ENCODE peak calls at places on chromosomes 7 and 10, in seven cellular contexts. K is AG09309, U is dorsolateral prefrontal cortex, H is hepatocyte, V is A549, M is ovary, C is fibroblast of mammary gland. D is an unnamed sample.

GRCh38 chr7:13032524-13032923 is 345.1 kb downstream of the ARL4A start:
- DNase-seq in M (no peak), K (no peak), C (peak), H (no peak), V (peak), U (no peak), D (no peak)

GRCh38 chr10:86387221-86387794 is 20.7 kb upstream of the GRID1 start:
- DNase-seq in V (no peak), M (no peak), K (no peak), H (no peak), U (no peak), C (no peak), D (no peak)

GRCh38 chr10:100009283-100009792 is 409 bp downstream of the DNMBP start:
- DNase-seq in V (peak), U (peak), K (no peak), C (peak), M (no peak), H (peak), D (no peak)

GRCh38 chr7:156014201-156014600 is 201.9 kb upstream of the SHH start:
- DNase-seq in U (no peak), C (no peak), K (no peak), M (no peak), V (no peak), H (no peak), D (no peak)

GRCh38 chr7:38632411-38632810 is 1.2 kb upstream of the AMPH start:
- DNase-seq in K (no peak), C (no peak), M (no peak), H (no peak), V (no peak), U (no peak), D (no peak)

GRCh38 chr7:22677680-22678079 is 49.3 kb upstream of the IL6 start:
- DNase-seq in V (no peak), M (no peak), H (no peak), K (no peak), C (no peak), U (no peak), D (no peak)

GRCh38 chr10:84337199-84337598 is 8.8 kb downstream of the CCSER2 start:
- DNase-seq in C (peak), K (no peak), U (no peak), V (no peak), M (no peak), H (no peak), D (peak)

GRCh38 chr7:39838326-39838725 is 111.7 kb upstream of the CDK13 start:
- DNase-seq in H (no peak), M (peak), V (no peak), U (no peak), C (peak), K (no peak), D (no peak)

GRCh38 chr7:147014596-147014995 is 898.0 kb downstream of the CNTNAP2 start:
- DNase-seq in C (peak), M (no peak), U (no peak), H (no peak), V (no peak), K (no peak), D (no peak)

GRCh38 chr7:144470052-144470451 is 66.6 kb upstream of the NOBOX start:
- DNase-seq in U (no peak), K (no peak), C (no peak), V (no peak), M (no peak), H (no peak), D (no peak)

GRCh38 chr7:11524476-11525398 is 307.3 kb downstream of the THSD7A start:
- DNase-seq in C (no peak), U (no peak), M (no peak), H (no peak), V (no peak), K (no peak), D (no peak)

GRCh38 chr7:108525327-108525984 is 479 bp downstream of the PNPLA8 start:
- DNase-seq in H (peak), M (no peak), V (peak), U (no peak), C (peak), K (peak), D (peak)

GRCh38 chr10:95363303-95363912 is 72.6 kb upstream of the PDLIM1 start:
- DNase-seq in C (peak), K (peak), V (peak), H (peak), U (no peak), M (no peak), D (peak)

GRCh38 chr10:47044741-47045140 is 133.5 kb downstream of the PTPN20 start:
- DNase-seq in H (no peak), V (no peak), K (no peak), U (no peak), C (no peak), M (no peak), D (no peak)

GRCh38 chr7:45881759-45882464 is 6.4 kb upstream of the IGFBP1 start:
- DNase-seq in V (peak), H (peak), K (peak), U (no peak), M (no peak), C (peak), D (peak)

GRCh38 chr7:48887500-48887899 is 36.8 kb upstream of the CDC14C start:
- DNase-seq in V (peak), U (no peak), M (no peak), C (peak), H (no peak), K (no peak), D (no peak)

GRCh38 chr10:133347636-133348517 is 704 bp downstream of the PRAP1 start:
- DNase-seq in K (no peak), U (no peak), M (no peak), C (no peak), V (no peak), H (peak), D (no peak)

GRCh38 chr7:70738080-70738479 is 393.9 kb upstream of the GALNT17 start:
- DNase-seq in V (peak), H (peak), M (peak), C (peak), U (no peak), K (no peak), D (no peak)

DNA sequence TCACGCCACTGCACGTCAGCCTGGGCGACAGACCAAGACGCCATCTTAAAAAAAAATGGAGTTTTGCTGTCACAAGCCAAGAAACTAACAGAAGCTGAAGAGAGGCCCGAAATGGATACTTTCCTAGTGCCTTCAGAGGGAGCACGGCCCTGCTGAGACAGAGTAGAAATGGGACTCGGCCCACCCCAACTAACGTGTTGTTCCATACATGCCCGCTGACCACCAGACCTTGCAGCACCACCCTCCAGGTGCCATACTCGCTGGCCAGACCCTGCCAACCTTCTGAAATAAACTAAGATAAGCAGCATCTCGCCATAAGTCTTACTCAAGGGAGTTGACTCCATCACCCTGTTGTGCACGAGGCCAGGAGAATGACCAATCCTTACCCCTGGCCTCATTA is 29.5 kb upstream of the TUBB8 start:
- DNase-seq in C (no peak), H (no peak), M (no peak), U (no peak), K (no peak), V (no peak), D (no peak)
- TF ChIP-seq CTCF in C (no peak), H (no peak), M (no peak), U (no peak), K (no peak), V (no peak), D (no peak)

GRCh38 chr7:134696261-134696660 is 49.6 kb downstream of the BPGM start:
- DNase-seq in U (no peak), M (peak), V (no peak), C (no peak), K (no peak), H (no peak), D (no peak)

GRCh38 chr7:134694767-134695166 is 48.1 kb downstream of the BPGM start:
- DNase-seq in H (no peak), K (no peak), U (no peak), V (no peak), M (no peak), C (peak), D (no peak)

GRCh38 chr7:134693256-134693655 is 46.6 kb downstream of the BPGM start:
- DNase-seq in V (peak), M (peak), K (peak), C (peak), H (peak), U (no peak), D (peak)

GRCh38 chr7:134695321-134695860 is 48.7 kb downstream of the BPGM start:
- DNase-seq in H (no peak), V (no peak), M (peak), U (no peak), C (peak), K (peak), D (peak)

DNA sequence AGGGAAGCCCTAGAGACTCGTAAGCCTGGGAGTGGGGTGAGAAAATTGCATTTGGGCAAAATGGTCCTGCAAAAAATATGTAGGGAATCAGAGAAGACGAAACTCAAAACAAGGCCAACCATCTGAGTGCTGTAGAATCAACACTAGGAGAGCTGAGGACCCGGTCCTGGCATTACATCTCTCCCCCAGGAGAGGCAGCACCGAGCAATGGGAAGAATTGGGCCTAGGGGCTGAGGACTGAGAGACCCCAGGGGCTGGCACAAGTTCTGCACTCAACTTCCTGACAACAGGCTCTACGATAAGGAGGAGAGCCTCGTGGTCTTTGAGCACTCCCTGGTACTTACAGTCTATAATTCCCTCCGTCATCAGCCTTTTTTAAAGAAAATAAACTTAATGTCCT is 47.6 kb downstream of the BPGM start:
- DNase-seq in U (no peak), K (no peak), C (no peak), H (no peak), V (peak), M (no peak), D (no peak)
- TF ChIP-seq CTCF in U (no peak), K (peak), C (peak), H (no peak), V (peak), M (no peak), D (peak)

DNA sequence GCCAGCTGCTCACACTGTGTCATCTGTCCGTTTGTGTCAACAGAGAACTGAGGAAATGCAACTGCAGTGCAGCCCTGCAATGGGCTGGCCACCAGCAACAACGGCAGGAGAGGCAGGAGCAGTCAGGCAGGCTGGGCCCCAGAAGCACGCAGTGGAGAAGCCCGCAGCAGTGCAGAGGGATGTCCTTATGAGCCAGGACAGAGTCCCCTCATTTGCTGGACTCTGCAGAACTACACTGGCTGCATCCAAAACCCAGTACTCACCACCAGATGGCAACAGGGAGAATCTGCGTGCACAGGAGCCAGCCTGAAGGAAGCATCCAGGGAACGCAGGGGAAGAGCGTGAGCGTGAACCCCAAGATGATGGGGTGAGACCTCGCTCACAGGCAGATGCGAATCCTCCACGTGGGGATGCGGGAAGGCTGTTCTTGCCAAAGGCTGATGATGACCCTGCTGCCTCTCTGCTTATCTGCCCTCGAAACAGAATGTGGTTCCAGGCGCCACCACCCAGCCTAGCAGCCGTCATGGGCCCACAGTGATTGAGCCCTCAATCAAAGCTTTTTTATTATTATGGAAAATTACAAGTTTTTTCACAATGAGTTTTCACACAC is 232.1 kb downstream of the PTPRN2 start:
- DNase-seq in M (no peak), H (no peak), C (no peak), U (no peak), V (peak), K (no peak), D (no peak)
- TF ChIP-seq CTCF in M (no peak), H (peak), C (no peak), U (peak), V (no peak), K (peak), D (no peak)

DNA sequence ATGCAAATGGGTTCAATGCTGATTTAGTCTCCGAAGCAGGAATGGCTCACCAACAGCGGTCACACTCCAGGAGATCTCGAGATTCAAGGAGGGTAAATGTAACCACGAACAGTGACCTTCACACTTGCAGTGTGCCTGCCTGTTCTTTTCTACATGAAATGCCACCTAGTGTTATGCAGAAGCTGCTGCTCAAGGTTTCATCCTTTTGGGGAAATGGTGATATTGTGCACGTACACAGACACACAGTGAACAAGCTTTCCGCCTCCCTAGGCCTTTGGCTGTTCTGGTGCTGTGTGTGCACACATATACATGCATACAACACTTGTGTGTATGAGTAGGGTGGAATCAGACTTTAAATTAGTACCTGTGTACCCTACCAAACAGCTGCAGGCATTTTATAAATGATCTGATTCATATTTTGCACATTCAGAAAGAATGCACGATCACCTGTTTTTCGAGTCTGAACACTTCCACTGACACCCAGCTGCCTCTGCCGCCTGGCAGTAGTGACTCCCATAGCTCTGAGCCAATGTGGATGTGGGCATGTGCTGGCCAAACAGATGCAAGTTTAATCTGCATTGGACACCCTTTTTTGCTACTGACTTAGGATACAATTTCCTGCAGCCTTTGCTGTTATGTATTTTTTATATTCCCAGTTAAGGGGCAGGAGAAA is 100.5 kb downstream of the TACC2 start:
- DNase-seq in H (no peak), V (peak), K (no peak), C (no peak), U (no peak), M (no peak), D (no peak)
- TF ChIP-seq CTCF in H (no peak), V (no peak), K (no peak), C (no peak), U (no peak), M (no peak), D (no peak)

DNA sequence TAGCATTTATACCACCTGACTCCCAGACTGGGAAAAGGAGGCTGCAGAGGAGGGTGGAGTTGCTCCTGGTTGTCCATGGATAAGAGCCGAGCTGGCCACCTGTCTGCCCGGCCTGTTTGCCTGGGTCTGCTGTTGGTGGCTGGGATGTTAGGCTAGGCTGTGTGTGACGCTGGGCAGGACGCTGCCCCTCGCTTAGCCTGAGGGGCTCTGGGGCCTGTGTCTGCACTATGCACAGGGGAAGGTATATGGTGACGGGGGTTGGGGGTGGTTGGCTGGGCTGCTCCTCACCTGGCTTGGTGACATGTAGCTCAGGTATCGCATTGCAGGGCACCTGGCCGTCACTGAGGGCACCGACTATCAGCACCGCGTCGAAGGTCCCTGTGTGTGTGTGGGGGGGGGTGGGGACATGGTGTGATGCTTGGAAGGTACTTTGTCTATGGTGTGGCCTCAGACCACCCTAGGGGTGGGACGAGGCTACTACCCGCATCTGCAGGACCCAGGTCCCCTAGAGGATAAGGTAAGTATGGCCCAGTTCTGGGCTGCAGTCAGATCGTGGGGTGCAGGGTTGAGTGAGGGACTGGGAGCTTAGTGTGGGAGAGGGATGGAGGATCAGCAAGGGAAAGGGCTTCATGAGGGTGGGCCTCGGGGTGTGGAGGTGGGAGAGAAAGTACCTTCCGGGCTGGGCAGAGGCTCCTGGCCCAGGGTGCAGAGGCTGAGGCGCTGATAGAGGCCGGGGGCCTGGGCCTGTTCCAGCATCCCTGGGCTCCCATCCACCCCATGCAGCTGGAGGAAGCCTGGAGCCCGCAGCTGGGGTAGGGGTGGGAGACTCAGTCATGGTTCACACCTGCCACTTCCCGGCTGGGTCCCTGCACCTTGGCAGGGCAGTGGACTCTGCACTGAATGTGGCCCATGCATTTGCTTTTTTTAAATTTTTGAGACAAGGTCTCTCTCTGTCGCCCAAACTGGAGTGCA is 2.3 kb downstream of the METTL27 start:
- DNase-seq in U (no peak), V (no peak), H (no peak), K (no peak), M (no peak), C (no peak), D (no peak)
- TF ChIP-seq CTCF in U (no peak), V (no peak), H (no peak), K (no peak), M (no peak), C (no peak), D (no peak)

D was measured in AG09319.